ENCODE peak calls at places on chromosomes 13 and 19, in nine cellular contexts. Z, N, P, L, H, O, R, C and D are unnamed samples. For H3K4me1, the result is how much of the 10 kb centered on the place peaks cover.

GRCh38 chr19:10295305-10295846 is 5.6 kb downstream of the ICAM5 start:
- DNase-seq in Z (peak), N (no peak), P (no peak), L (peak), H (peak), O (no peak), R (no peak), C (no peak), D (peak)

GRCh38 chr13:40236566-40237168 is 429.8 kb downstream of the FOXO1 start:
- DNase-seq in Z (no peak), N (no peak), P (peak), L (no peak), H (peak), O (peak), R (no peak), C (no peak), D (no peak)

GRCh38 chr13:36323951-36324566 is 22.1 kb downstream of the SPART start:
- DNase-seq in Z (no peak), N (peak), P (no peak), L (no peak), H (no peak), O (no peak), R (no peak), C (no peak), D (no peak)

GRCh38 chr19:35346193-35347052 is 1.3 kb upstream of the FFAR1 start:
- DNase-seq in Z (peak), N (no peak), P (no peak), L (peak), H (no peak), O (no peak), R (no peak), C (no peak), D (peak)

GRCh38 chr13:105272660-105273631 is 1262.5 kb downstream of the EFNB2 start:
- DNase-seq in Z (no peak), N (no peak), P (no peak), L (no peak), H (no peak), O (no peak), R (no peak), C (no peak), D (peak)

GRCh38 chr19:54478677-54479266 is 5.7 kb upstream of the CDC42EP5 start:
- DNase-seq in Z (no peak), N (peak), P (no peak), L (peak), H (no peak), O (no peak), R (no peak), C (no peak), D (peak)

GRCh38 chr19:11766597-11767591 is at the start of gene ZNF441:
- DNase-seq in Z (peak), N (peak), P (peak), L (peak), H (peak), O (peak), R (peak), C (no peak), D (peak)

GRCh38 chr13:43511260-43511970 is 275.4 kb downstream of the ENOX1 start:
- DNase-seq in Z (no peak), N (no peak), P (no peak), L (no peak), H (no peak), O (no peak), R (no peak), C (no peak), D (no peak)

GRCh38 chr19:13100031-13100588 is 2.5 kb downstream of the LYL1 start:
- DNase-seq in Z (no peak), N (no peak), P (no peak), L (peak), H (no peak), O (no peak), R (no peak), C (no peak), D (no peak)

GRCh38 chr13:29858667-29859066 is 8.2 kb upstream of the UBL3 start:
- DNase-seq in Z (no peak), N (peak), P (no peak), L (no peak), H (no peak), O (no peak), R (no peak), C (no peak), D (no peak)

GRCh38 chr19:2923510-2923909 is 21.3 kb downstream of the ZNF77 start:
- DNase-seq in Z (no peak), N (peak), P (no peak), L (peak), H (no peak), O (no peak), R (no peak), C (no peak), D (peak)

GRCh38 chr13:42064259-42064658 is 15.8 kb downstream of the DGKH start:
- DNase-seq in Z (no peak), N (peak), P (no peak), L (no peak), H (no peak), O (no peak), R (no peak), C (no peak), D (no peak)

GRCh38 chr19:35509018-35509652 is 4.3 kb downstream of the DMKN start:
- DNase-seq in Z (peak), N (no peak), P (no peak), L (peak), H (no peak), O (no peak), R (no peak), C (no peak), D (peak)

GRCh38 chr19:19095691-19096090 is 31.9 kb downstream of the SLC25A42 start:
- DNase-seq in Z (no peak), N (no peak), P (no peak), L (no peak), H (no peak), O (no peak), R (no peak), C (no peak), D (no peak)

GRCh38 chr13:52921194-52921593 is 72.8 kb upstream of the PCDH8 start:
- DNase-seq in Z (no peak), N (no peak), P (no peak), L (peak), H (no peak), O (no peak), R (no peak), C (no peak), D (no peak)

GRCh38 chr19:19527674-19528625 is 761 bp upstream of the YJEFN3 start:
- DNase-seq in Z (no peak), N (no peak), P (no peak), L (no peak), H (no peak), O (no peak), R (no peak), C (no peak), D (no peak)

GRCh38 chr19:13103961-13104847 is 1.5 kb upstream of the LYL1 start:
- DNase-seq in Z (peak), N (no peak), P (no peak), L (peak), H (peak), O (peak), R (peak), C (peak), D (no peak)

GRCh38 chr19:12052057-12052570 is 647 bp downstream of the ZNF878 start:
- DNase-seq in Z (no peak), N (peak), P (no peak), L (no peak), H (no peak), O (no peak), R (no peak), C (no peak), D (peak)

GRCh38 chr19:54462713-54463530 is 656 bp downstream of the LENG9 start:
- DNase-seq in Z (peak), N (peak), P (peak), L (peak), H (peak), O (peak), R (peak), C (no peak), D (peak)

GRCh38 chr13:80132741-80133601 is 208.0 kb downstream of the SPRY2 start:
- DNase-seq in Z (peak), N (peak), P (peak), L (peak), H (peak), O (peak), R (peak), C (peak), D (peak)

GRCh38 chr13:96993660-96994029 is 631 bp downstream of the OXGR1 start:
- DNase-seq in Z (no peak), N (no peak), P (no peak), L (no peak), H (no peak), O (no peak), R (no peak), C (no peak), D (no peak)

GRCh38 chr19:44003461-44004134 is 841 bp downstream of the ZNF230 start:
- DNase-seq in Z (no peak), N (no peak), P (no peak), L (no peak), H (peak), O (no peak), R (no peak), C (peak), D (no peak)

GRCh38 chr13:23557043-23557442 is 13.2 kb upstream of the TNFRSF19 start:
- DNase-seq in Z (no peak), N (no peak), P (no peak), L (no peak), H (no peak), O (no peak), R (no peak), C (no peak), D (no peak)

GRCh38 chr13:91609353-91609752 is 210.9 kb downstream of the GPC5 start:
- DNase-seq in Z (no peak), N (peak), P (no peak), L (no peak), H (peak), O (no peak), R (no peak), C (no peak), D (no peak)

GRCh38 chr19:19109601-19110000 is 28.7 kb downstream of the TMEM161A start:
- DNase-seq in Z (peak), N (peak), P (no peak), L (no peak), H (no peak), O (no peak), R (no peak), C (no peak), D (no peak)

GRCh38 chr13:102847272-102848234 is 1.7 kb downstream of the ERCC5 start:
- DNase-seq in Z (no peak), N (peak), P (no peak), L (no peak), H (no peak), O (no peak), R (no peak), C (no peak), D (no peak)

GRCh38 chr13:45417790-45418534 is at the start of gene SLC25A30:
- DNase-seq in Z (peak), N (peak), P (peak), L (peak), H (peak), O (peak), R (peak), C (peak), D (peak)
- TF ChIP-seq POLR2A in Z (peak), N (peak), P (peak), L (peak), H (no peak), O (no peak), R (peak), C (peak), D (peak)

GRCh38 chr13:28483313-28483931 is 11.5 kb downstream of the FLT1 start:
- DNase-seq in Z (no peak), N (no peak), P (no peak), L (no peak), H (no peak), O (no peak), R (no peak), C (no peak), D (no peak)

GRCh38 chr13:28488376-28489005 is 6.4 kb downstream of the FLT1 start:
- DNase-seq in Z (no peak), N (no peak), P (no peak), L (no peak), H (no peak), O (no peak), R (no peak), C (no peak), D (no peak)

GRCh38 chr13:28486144-28486543 is 8.8 kb downstream of the FLT1 start:
- DNase-seq in Z (no peak), N (no peak), P (no peak), L (no peak), H (no peak), O (no peak), R (no peak), C (no peak), D (no peak)

GRCh38 chr13:28485097-28485496 is 9.8 kb downstream of the FLT1 start:
- DNase-seq in Z (no peak), N (no peak), P (no peak), L (no peak), H (no peak), O (no peak), R (no peak), C (no peak), D (no peak)

GRCh38 chr13:28485551-28485950 is 9.4 kb downstream of the FLT1 start:
- DNase-seq in Z (no peak), N (no peak), P (no peak), L (no peak), H (no peak), O (no peak), R (no peak), C (no peak), D (no peak)
- H3K4me1 ChIP-seq in Z (under half), N (under half), P (under half), L (under half), H (under half), O (under half), R (under half), C (under half), D (under half)

DNA sequence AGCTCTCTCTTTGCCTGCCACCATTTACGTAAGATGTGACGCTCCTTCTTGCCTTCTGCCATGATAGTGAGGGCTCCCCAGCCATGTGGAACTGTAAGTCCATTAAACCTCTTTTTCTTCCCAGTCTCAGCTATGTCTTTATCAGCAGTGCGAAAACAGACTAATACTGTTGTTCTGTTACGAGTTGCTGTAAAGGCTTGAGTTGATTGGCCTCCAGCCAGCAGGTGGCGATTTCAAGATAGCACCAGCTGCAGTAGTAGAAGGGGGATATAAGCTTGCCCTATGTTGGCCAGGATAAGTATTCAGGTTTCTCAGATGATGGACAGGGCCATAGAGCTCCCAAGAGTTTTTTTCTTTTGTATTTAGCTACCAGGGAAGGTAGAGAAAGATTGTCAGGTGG is 385.5 kb downstream of the MZT1 start:
- DNase-seq in Z (no peak), N (no peak), P (no peak), L (no peak), H (no peak), O (no peak), R (no peak), C (no peak), D (no peak)
- TF ChIP-seq CTCF in Z (no peak), N (no peak), P (no peak), L (no peak), H (no peak), O (no peak), R (no peak), C (no peak), D (no peak)

DNA sequence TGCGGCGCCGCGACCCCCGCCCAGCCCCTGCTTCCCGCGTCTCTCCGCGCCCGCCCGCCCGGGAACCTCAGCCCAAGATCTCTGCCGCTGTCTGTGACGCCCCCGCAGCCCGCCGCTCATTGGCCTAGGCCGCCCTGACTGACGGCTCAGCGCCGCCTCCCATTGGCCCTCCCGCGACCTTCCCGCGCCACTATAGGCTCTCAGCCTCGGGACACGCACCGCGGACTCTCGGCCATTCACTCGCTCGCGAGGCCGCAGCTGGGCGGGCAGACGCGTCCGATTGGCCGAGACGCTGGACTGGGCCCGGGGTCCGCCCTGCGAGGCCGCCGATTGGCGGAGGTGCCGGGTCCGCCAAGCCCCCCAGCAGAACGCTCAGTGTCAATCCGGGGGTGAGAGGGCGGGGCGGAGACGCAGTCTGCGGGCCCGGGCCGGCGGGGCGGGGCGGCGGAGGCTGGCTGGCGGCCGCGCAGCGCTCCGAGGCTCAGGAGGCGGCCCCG is at the start of gene PRKACA:
- DNase-seq in Z (peak), N (peak), P (peak), L (peak), H (peak), O (peak), R (peak), C (peak), D (peak)
- TF ChIP-seq POLR2A in Z (no peak), N (no peak), P (peak), L (no peak), H (no peak), O (no peak), R (peak), C (no peak), D (no peak)